ENCODE peak calls at places on chromosomes 12 and 14, in five cellular contexts. U, R, S, N and W are unnamed samples.

GRCh38 chr14:59189281-59189821 is 884 bp downstream of the DAAM1 start:
- DNase-seq in N (no peak), U (peak; percentile 88), S (peak; percentile 50), R (peak; percentile 18), W (no peak)

GRCh38 chr12:53217049-53217929 is 10.2 kb upstream of the ITGB7 start:
- DNase-seq in R (no peak), S (peak; percentile 90), N (no peak), U (peak; percentile 63), W (no peak)

GRCh38 chr12:90209029-90209428 is 500.4 kb upstream of the ATP2B1 start:
- DNase-seq in U (no peak), S (no peak), R (no peak), N (no peak), W (no peak)

GRCh38 chr14:21026988-21027315 is 2.1 kb upstream of the NDRG2 start:
- DNase-seq in N (no peak), R (no peak), U (no peak), S (no peak), W (no peak)

GRCh38 chr12:76688001-76688400 is 75.9 kb upstream of the ZDHHC17 start:
- DNase-seq in R (peak; percentile 51), S (no peak), U (no peak), N (no peak), W (no peak)

GRCh38 chr12:27555928-27556778 is 32.1 kb downstream of the PPFIBP1 start:
- DNase-seq in U (no peak), N (no peak), S (no peak), R (no peak), W (no peak)

GRCh38 chr12:6392499-6392898 is 8.5 kb downstream of the LTBR start:
- DNase-seq in N (no peak), U (no peak), S (peak; percentile 67), R (no peak), W (no peak)

GRCh38 chr14:76117789-76118188 is 33.9 kb upstream of the GPATCH2L start:
- DNase-seq in U (peak; percentile 52), S (no peak), N (no peak), R (no peak), W (no peak)

GRCh38 chr12:19946549-19946948 is 421.8 kb upstream of the PDE3A start:
- DNase-seq in U (no peak), R (peak; percentile 98), N (no peak), S (no peak), W (peak; percentile 86)

GRCh38 chr14:103528158-103528511 is 861 bp upstream of the TRMT61A start:
- DNase-seq in R (no peak), S (no peak), N (no peak), U (no peak), W (no peak)

GRCh38 chr12:32365473-32366064 is 33.8 kb upstream of the FGD4 start:
- DNase-seq in N (peak; percentile 8), R (peak; percentile 82), S (peak; percentile 79), U (no peak), W (peak; percentile 63)

GRCh38 chr12:107014050-107014449 is 27.1 kb upstream of the MTERF2 start:
- DNase-seq in U (no peak), S (no peak), N (no peak), R (no peak), W (no peak)

GRCh38 chr14:90503582-90503981 is 106.8 kb downstream of the CALM1 start:
- DNase-seq in U (peak; percentile 41), S (no peak), N (no peak), R (no peak), W (no peak)

GRCh38 chr12:49983892-49984291 is 11.1 kb downstream of the AQP6 start:
- DNase-seq in N (no peak), U (no peak), R (peak; percentile 92), S (no peak), W (peak; percentile 60)

GRCh38 chr14:76768201-76768656 is 7.0 kb downstream of the VASH1 start:
- DNase-seq in R (no peak), N (peak; percentile 47), U (peak; percentile 69), S (peak; percentile 81), W (no peak)

GRCh38 chr14:77327111-77327510 is 6.3 kb downstream of the GSTZ1 start:
- DNase-seq in R (no peak), S (no peak), N (no peak), U (no peak), W (no peak)

GRCh38 chr12:91778938-91779400 is 366.7 kb downstream of the BTG1 start:
- DNase-seq in N (peak; percentile 93), R (peak; percentile 88), U (no peak), S (peak; percentile 82), W (peak; percentile 70)

GRCh38 chr12:95416111-95416636 is 57.8 kb upstream of the METAP2 start:
- DNase-seq in U (no peak), N (no peak), R (no peak), S (no peak), W (no peak)

GRCh38 chr14:33788116-33788515 is 162.8 kb downstream of the EGLN3 start:
- DNase-seq in U (no peak), R (no peak), S (no peak), N (no peak), W (no peak)

GRCh38 chr14:51394804-51395203 is 154.8 kb downstream of the TMX1 start:
- DNase-seq in U (no peak), R (no peak), S (no peak), N (no peak), W (no peak)

GRCh38 chr14:101134851-101135486 is 231.4 kb upstream of the RTL1 start:
- DNase-seq in U (no peak), N (no peak), R (no peak), S (peak; percentile 9), W (no peak)

GRCh38 chr12:13339538-13339937 is 143.0 kb downstream of the EMP1 start:
- DNase-seq in R (no peak), N (no peak), S (no peak), U (no peak), W (no peak)

GRCh38 chr12:27571463-27571862 is 47.5 kb downstream of the PPFIBP1 start:
- DNase-seq in S (no peak), R (peak; percentile 91), N (no peak), U (no peak), W (peak; percentile 69)

GRCh38 chr14:74508292-74508731 is 14.7 kb downstream of the ISCA2 start:
- DNase-seq in R (no peak), S (peak; percentile 35), U (peak; percentile 59), N (no peak), W (no peak)

GRCh38 chr14:74566174-74567125 is 45.6 kb downstream of the LTBP2 start:
- DNase-seq in S (no peak), N (no peak), R (no peak), U (no peak), W (no peak)

GRCh38 chr14:101193845-101194355 is 290.4 kb upstream of the RTL1 start:
- DNase-seq in R (no peak), U (no peak), N (no peak), S (no peak), W (no peak)

GRCh38 chr12:113798552-113798951 is 167.6 kb downstream of the RBM19 start:
- DNase-seq in N (no peak), R (no peak), U (no peak), S (no peak), W (no peak)

GRCh38 chr14:68978550-68978911 is 571 bp downstream of the ACTN1 start:
- DNase-seq in S (peak; percentile 68), U (peak; percentile 95), N (no peak), R (no peak), W (no peak)

GRCh38 chr12:128761305-128761880 is 62.4 kb downstream of the SLC15A4 start:
- DNase-seq in R (no peak), S (no peak), U (no peak), N (no peak), W (no peak)

GRCh38 chr14:42703501-42703900 is 1096.8 kb downstream of the LRFN5 start:
- DNase-seq in U (no peak), S (no peak), R (no peak), N (no peak), W (no peak)

GRCh38 chr12:124392271-124392990 is 97.5 kb downstream of the RFLNA start:
- DNase-seq in R (peak; percentile 45), U (no peak), N (no peak), S (peak; percentile 96), W (no peak)

GRCh38 chr12:16348435-16349131 is 1.1 kb downstream of the MGST1 start:
- DNase-seq in S (peak; percentile 26), U (no peak), N (peak; percentile 7), R (peak; percentile 19), W (no peak)

GRCh38 chr12:2233034-2233433 is 180.2 kb downstream of the CACNA1C start:
- DNase-seq in R (peak; percentile 66), S (no peak), N (no peak), U (no peak), W (no peak)

GRCh38 chr14:73991097-73991496 is 28.0 kb downstream of the ENTPD5 start:
- DNase-seq in S (no peak), N (no peak), R (no peak), U (no peak), W (no peak)

GRCh38 chr14:99522934-99523660 is 41.9 kb downstream of the CCNK start:
- DNase-seq in R (peak; percentile 23), S (no peak), N (no peak), U (no peak), W (no peak)

GRCh38 chr14:99524091-99524661 is 43.0 kb downstream of the CCNK start:
- DNase-seq in U (no peak), N (no peak), S (no peak), R (no peak), W (no peak)

GRCh38 chr14:99523661-99524050 is 42.4 kb downstream of the CCNK start:
- DNase-seq in U (no peak), N (no peak), R (no peak), S (no peak), W (no peak)

GRCh38 chr14:99525699-99526080 is 44.5 kb downstream of the CCNK start:
- DNase-seq in R (no peak), S (no peak), U (peak; percentile 74), N (no peak), W (no peak)

GRCh38 chr14:99524804-99525698 is 43.8 kb downstream of the CCNK start:
- DNase-seq in R (peak; percentile 59), N (no peak), U (no peak), S (no peak), W (no peak)
- TF ChIP-seq CTCF in R (peak; percentile 49), N (peak; percentile 22), U (no peak), S (peak; percentile 8), W (peak; percentile 50)

GRCh38 chr12:65640489-65640901 is 183.8 kb upstream of the HMGA2 start:
- DNase-seq in N (no peak), R (peak; percentile 64), S (peak; percentile 23), U (no peak), W (no peak)
- H3K4me3 ChIP-seq in N (no peak overlapping the region), R (no peak overlapping the region), S (no peak overlapping the region), U (no peak overlapping the region), W (no peak overlapping the region)

GRCh38 chr14:49870908-49871307 is 18.3 kb upstream of the NEMF start:
- DNase-seq in N (no peak), S (no peak), U (no peak), R (no peak), W (no peak)
- TF ChIP-seq CTCF in N (no peak), S (no peak), U (no peak), R (no peak), W (no peak)

GRCh38 chr12:109113661-109114321 is 2.6 kb upstream of the ACACB start:
- DNase-seq in S (peak; percentile 43), R (no peak), N (no peak), U (no peak), W (no peak)

GRCh38 chr12:109114644-109115043 is 1.7 kb upstream of the ACACB start:
- DNase-seq in U (no peak), N (no peak), S (no peak), R (no peak), W (no peak)

GRCh38 chr12:109112720-109113465 is 3.5 kb upstream of the ACACB start:
- DNase-seq in R (no peak), N (no peak), U (no peak), S (peak; percentile 58), W (no peak)

GRCh38 chr12:109109756-109110350 is 6.5 kb upstream of the ACACB start:
- DNase-seq in N (no peak), R (no peak), U (no peak), S (no peak), W (no peak)

GRCh38 chr12:109111775-109112491 is 4.5 kb upstream of the ACACB start:
- DNase-seq in U (no peak), R (peak; percentile 49), N (no peak), S (peak; percentile 79), W (no peak)
- H3K4me3 ChIP-seq in U (peak overlapping the region; percentile 54), R (peak overlapping the region; percentile 68), N (peak overlapping the region; percentile 46), S (peak overlapping the region; percentile 61), W (peak overlapping the region; percentile 80)